ENCODE peak calls at places on chromosome X, in eight cellular contexts. V is keratinocyte; O is pancreas; P is upper lobe of right lung; R is H9; G is CD4-positive, CD25-positive, alpha-beta regulatory T cell; S is substantia nigra; A is breast epithelium. B is an unnamed sample.

GRCh38 chrX:47723689-47724088 is 64.7 kb upstream of the UXT start:
- DNase-seq in R (peak; percentile 54), P (no peak), A (no peak), S (no peak), O (no peak), G (no peak), V (no peak), B (no peak)

GRCh38 chrX:40552768-40553167 is 28.0 kb upstream of the ATP6AP2 start:
- DNase-seq in V (no peak), A (no peak), P (no peak), S (no peak), G (no peak), R (no peak), O (no peak), B (no peak)

GRCh38 chrX:153561337-153561736 is 37.6 kb downstream of the CCNQ start:
- DNase-seq in O (no peak), A (no peak), G (no peak), P (no peak), R (no peak), V (no peak), S (no peak), B (no peak)

GRCh38 chrX:40933132-40934078 is 151.8 kb upstream of the USP9X start:
- DNase-seq in V (no peak), O (no peak), G (peak; percentile 9), S (no peak), R (no peak), A (no peak), P (no peak), B (no peak)

GRCh38 chrX:154411322-154411980 is at the start of gene TAFAZZIN:
- DNase-seq in V (no peak), R (peak; percentile 64), S (peak; percentile 65), A (peak; percentile 67), P (peak; percentile 89), G (peak; percentile 78), O (peak; percentile 64), B (peak; percentile 40)

GRCh38 chrX:31572396-31572795 is 500.6 kb upstream of the FTHL17 start:
- DNase-seq in R (no peak), A (no peak), O (no peak), P (no peak), G (no peak), V (no peak), S (no peak), B (no peak)

GRCh38 chrX:45517090-45517973 is 316.7 kb upstream of the DIPK2B start:
- DNase-seq in V (no peak), P (no peak), A (no peak), R (no peak), G (no peak), S (no peak), O (no peak), B (no peak)

GRCh38 chrX:128460835-128461234 is 408.6 kb upstream of the ACTRT1 start:
- DNase-seq in P (no peak), G (no peak), S (no peak), O (no peak), V (no peak), A (no peak), R (no peak), B (no peak)

GRCh38 chrX:150038977-150039599 is 100.8 kb upstream of the EOLA2 start:
- DNase-seq in O (no peak), G (no peak), A (no peak), P (no peak), V (no peak), S (no peak), R (no peak), B (no peak)

GRCh38 chrX:71147496-71148277 is 3.0 kb downstream of the NLGN3 start:
- DNase-seq in O (no peak), V (no peak), S (peak; percentile 14), G (no peak), R (no peak), A (no peak), P (no peak), B (peak; percentile 10)

GRCh38 chrX:73562458-73562857 is 539 bp upstream of the CHIC1 start:
- DNase-seq in R (no peak), G (no peak), P (no peak), V (no peak), O (no peak), A (no peak), S (no peak), B (no peak)

GRCh38 chrX:154918060-154918483 is 31.9 kb downstream of the F8A1 start:
- DNase-seq in G (peak; percentile 34), S (peak; percentile 6), P (no peak), O (peak; percentile 32), R (peak; percentile 66), A (peak; percentile 51), V (peak; percentile 7), B (peak; percentile 5)

GRCh38 chrX:11580789-11581188 is 84.9 kb downstream of the ARHGAP6 start:
- DNase-seq in P (no peak), O (no peak), S (no peak), V (no peak), G (no peak), R (no peak), A (no peak), B (no peak)

GRCh38 chrX:9033989-9034388 is at the start of gene FAM9B:
- DNase-seq in P (no peak), V (no peak), S (no peak), A (no peak), R (no peak), O (peak; percentile 12), G (no peak), B (no peak)

GRCh38 chrX:48478806-48479205 is 2.8 kb downstream of the FTSJ1 start:
- DNase-seq in P (no peak), S (no peak), V (no peak), R (no peak), G (no peak), A (no peak), O (no peak), B (no peak)

GRCh38 chrX:56219702-56220101 is 12.5 kb upstream of the KLF8 start:
- DNase-seq in R (no peak), S (no peak), P (no peak), O (no peak), G (no peak), V (no peak), A (no peak), B (no peak)

GRCh38 chrX:123818243-123818642 is 41.6 kb upstream of the XIAP start:
- DNase-seq in A (no peak), P (no peak), V (peak; percentile 87), S (no peak), R (no peak), G (no peak), O (no peak), B (no peak)

GRCh38 chrX:153494541-153495361 is at the start of gene BGN:
- DNase-seq in P (no peak), O (no peak), V (no peak), A (no peak), R (peak; percentile 62), S (peak; percentile 21), G (no peak), B (no peak)

GRCh38 chrX:11124094-11124493 is 13.0 kb downstream of the HCCS start:
- DNase-seq in V (no peak), G (no peak), S (no peak), P (no peak), R (no peak), O (no peak), A (no peak), B (no peak)

GRCh38 chrX:41808042-41808441 is 84.1 kb downstream of the GPR82 start:
- DNase-seq in G (no peak), O (no peak), A (no peak), P (no peak), R (no peak), S (no peak), V (no peak), B (no peak)

GRCh38 chrX:9195199-9195880 is 161.4 kb upstream of the FAM9B start:
- DNase-seq in G (no peak), O (no peak), A (no peak), V (no peak), P (no peak), R (no peak), S (no peak), B (no peak)

GRCh38 chrX:45711231-45711630 is 510.6 kb upstream of the DIPK2B start:
- DNase-seq in S (no peak), O (no peak), A (no peak), P (no peak), G (no peak), V (no peak), R (no peak), B (no peak)

GRCh38 chrX:77675986-77676385 is 110.0 kb downstream of the ATRX start:
- DNase-seq in P (no peak), A (no peak), V (no peak), R (no peak), G (no peak), S (no peak), O (no peak), B (no peak)

GRCh38 chrX:11100281-11101035 is 10.7 kb upstream of the HCCS start:
- DNase-seq in S (no peak), V (no peak), G (no peak), P (no peak), R (peak; percentile 30), O (no peak), A (no peak), B (no peak)

DNA sequence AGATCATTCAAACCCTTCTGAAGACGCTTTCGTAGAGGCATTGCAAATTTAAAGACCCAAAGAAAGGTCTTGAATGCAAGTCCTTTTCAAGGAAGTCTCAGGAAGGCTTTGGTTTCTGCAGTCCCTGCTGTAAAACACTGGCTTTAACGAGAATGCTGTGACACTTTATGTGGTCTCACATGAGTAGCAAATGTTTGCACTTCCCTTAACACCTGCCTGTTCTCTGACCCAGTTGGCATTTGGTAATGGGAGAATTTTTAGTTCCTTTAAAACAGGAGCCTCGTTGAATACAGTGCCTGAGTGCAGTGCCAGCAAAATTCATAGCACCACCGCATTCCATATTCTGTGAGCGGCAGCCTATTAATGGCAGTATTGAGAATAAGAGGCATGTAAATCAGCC is 330.5 kb upstream of the PRKX start:
- DNase-seq in V (no peak), R (no peak), O (no peak), A (no peak), P (no peak), S (no peak), G (no peak), B (no peak)
- H3K27ac ChIP-seq in V (no peak overlapping the region), R (no peak overlapping the region), O (no peak overlapping the region), A (no peak overlapping the region), P (no peak overlapping the region), S (no peak overlapping the region), G (no peak overlapping the region), B (no peak overlapping the region)

GRCh38 chrX:120512222-120512621 is 43.1 kb upstream of the LAMP2 start:
- DNase-seq in S (no peak), R (no peak), P (no peak), V (no peak), A (no peak), O (no peak), G (no peak), B (no peak)
- H3K27ac ChIP-seq in S (no peak overlapping the region), R (no peak overlapping the region), P (no peak overlapping the region), V (no peak overlapping the region), A (no peak overlapping the region), O (peak overlapping the region; percentile 14), G (no peak overlapping the region), B (no peak overlapping the region)

GRCh38 chrX:22689290-22689689 is 310.5 kb upstream of the DDX53 start:
- DNase-seq in S (no peak), A (no peak), G (no peak), V (no peak), O (no peak), R (no peak), P (no peak), B (no peak)
- H3K27ac ChIP-seq in S (no peak overlapping the region), A (no peak overlapping the region), G (no peak overlapping the region), V (no peak overlapping the region), O (no peak overlapping the region), R (no peak overlapping the region), P (no peak overlapping the region), B (no peak overlapping the region)

DNA sequence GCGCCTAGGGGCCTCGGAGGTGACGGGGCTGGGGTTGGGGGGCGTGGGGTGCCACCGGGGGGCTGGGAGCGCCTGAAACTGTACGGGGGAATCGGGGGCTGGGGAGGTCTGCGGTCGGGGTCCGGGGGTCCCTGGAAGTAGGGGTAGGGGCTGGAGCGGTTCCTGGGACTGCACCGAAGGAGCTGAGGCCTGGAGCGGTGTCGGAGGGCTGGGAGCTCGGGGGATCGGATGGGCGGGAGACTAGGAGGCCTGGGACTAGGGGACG is 391 bp downstream of the AKAP17A start:
- DNase-seq in S (no peak), R (no peak), G (no peak), A (no peak), O (no peak), V (no peak), P (no peak), B (no peak)
- H3K27ac ChIP-seq in S (peak overlapping the region; percentile 53), R (no peak overlapping the region), G (peak overlapping the region; percentile 74), A (peak overlapping the region; percentile 92), O (peak overlapping the region; percentile 45), V (peak overlapping the region; percentile 70), P (peak overlapping the region; percentile 79), B (no peak overlapping the region)